ENCODE peak calls at places on chromosomes 5 and 9, in four cellular contexts. J, M, R and L are unnamed samples.

GRCh38 chr9:109276469-109277440 is 44.1 kb downstream of the EPB41L4B start:
- DNase-seq in J (no peak), M (no peak), R (no peak), L (no peak)

GRCh38 chr5:172530835-172531703 is 76.7 kb upstream of the SH3PXD2B start:
- DNase-seq in J (no peak), M (no peak), R (no peak), L (no peak)

GRCh38 chr5:53431665-53432064 is 48.8 kb upstream of the FST start:
- DNase-seq in J (no peak), M (no peak), R (no peak), L (no peak)

GRCh38 chr9:112535811-112536210 is 49.2 kb downstream of the KIAA1958 start:
- DNase-seq in J (no peak), M (peak; percentile 64), R (no peak), L (no peak)

GRCh38 chr5:181191526-181192336 is 13.3 kb downstream of the TRIM7 start:
- DNase-seq in J (peak; percentile 93), M (peak; percentile 94), R (no peak), L (peak; percentile 76)

GRCh38 chr9:123679330-123679987 is 250.5 kb downstream of the DENND1A start:
- DNase-seq in J (no peak), M (no peak), R (no peak), L (no peak)

GRCh38 chr9:96617439-96618185 is 2.0 kb downstream of the CDC14B start:
- DNase-seq in J (no peak), M (no peak), R (no peak), L (no peak)

GRCh38 chr5:179802950-179803562 is 3.6 kb downstream of the MGAT4B start:
- DNase-seq in J (no peak), M (no peak), R (no peak), L (no peak)

GRCh38 chr5:6393596-6394194 is 15.3 kb upstream of the MED10 start:
- DNase-seq in J (no peak), M (no peak), R (no peak), L (no peak)

GRCh38 chr9:133117271-133118178 is 3.5 kb downstream of the RALGDS start:
- DNase-seq in J (no peak), M (no peak), R (no peak), L (no peak)

GRCh38 chr9:6584881-6585597 is 60.5 kb downstream of the GLDC start:
- DNase-seq in J (no peak), M (peak; percentile 29), R (no peak), L (peak; percentile 3)

GRCh38 chr5:107668933-107669542 is 1.7 kb downstream of the EFNA5 start:
- DNase-seq in J (no peak), M (no peak), R (no peak), L (no peak)

GRCh38 chr9:77944556-77945261 is 86.9 kb downstream of the GNAQ start:
- DNase-seq in J (no peak), M (no peak), R (no peak), L (no peak)

GRCh38 chr5:181245427-181246275 is 1.9 kb upstream of the RACK1 start:
- DNase-seq in J (no peak), M (no peak), R (no peak), L (no peak)

GRCh38 chr5:58322453-58322852 is 137.4 kb downstream of the PLK2 start:
- DNase-seq in J (no peak), M (peak; percentile 32), R (no peak), L (peak; percentile 4)

GRCh38 chr5:155564541-155564940 is 551.0 kb downstream of the KIF4B start:
- DNase-seq in J (no peak), M (no peak), R (no peak), L (no peak)

GRCh38 chr9:83544002-83544698 is 5.9 kb upstream of the FRMD3 start:
- DNase-seq in J (no peak), M (peak; percentile 95), R (peak; percentile 40), L (peak; percentile 72)

GRCh38 chr5:27682600-27682999 is 644.2 kb upstream of the CDH9 start:
- DNase-seq in J (no peak), M (no peak), R (no peak), L (no peak)